ENCODE peak calls at places on chromosome 3, in four cellular contexts. I is coronary artery, J is tibial artery, H is nephron progenitor cell. O is an unnamed sample.

GRCh38 chr3:71132995-71133730 is 450.4 kb downstream of the FOXP1 start:
- DNase-seq in J (no peak), I (no peak), H (peak; percentile 36), O (no peak)

GRCh38 chr3:33900809-33901505 is 102.5 kb downstream of the PDCD6IP start:
- DNase-seq in J (no peak), H (no peak), I (no peak), O (no peak)

GRCh38 chr3:162034368-162034767 is 537.8 kb downstream of the OTOL1 start:
- DNase-seq in J (no peak), H (no peak), I (no peak), O (no peak)

GRCh38 chr3:195925746-195926145 is 17.4 kb upstream of the TNK2 start:
- DNase-seq in I (no peak), J (no peak), H (no peak), O (no peak)

GRCh38 chr3:46693038-46693896 is at the start of gene ALS2CL:
- DNase-seq in I (peak; percentile 89), H (peak; percentile 64), J (peak; percentile 47), O (peak; percentile 27)

GRCh38 chr3:130414457-130414856 is 69.0 kb downstream of the COL6A5 start:
- DNase-seq in I (no peak), H (no peak), J (no peak), O (no peak)

GRCh38 chr3:149534671-149535394 is 60.3 kb downstream of the TM4SF4 start:
- DNase-seq in H (peak; percentile 14), J (no peak), I (no peak), O (no peak)

GRCh38 chr3:190122198-190122771 is 1.6 kb upstream of the P3H2 start:
- DNase-seq in H (no peak), J (no peak), I (no peak), O (no peak)

GRCh38 chr3:11671648-11672100 is 28.0 kb upstream of the VGLL4 start:
- DNase-seq in H (no peak), J (peak; percentile 37), I (no peak), O (no peak)

GRCh38 chr3:134426660-134427181 is 52.5 kb upstream of the AMOTL2 start:
- DNase-seq in J (no peak), H (no peak), I (no peak), O (no peak)

DNA sequence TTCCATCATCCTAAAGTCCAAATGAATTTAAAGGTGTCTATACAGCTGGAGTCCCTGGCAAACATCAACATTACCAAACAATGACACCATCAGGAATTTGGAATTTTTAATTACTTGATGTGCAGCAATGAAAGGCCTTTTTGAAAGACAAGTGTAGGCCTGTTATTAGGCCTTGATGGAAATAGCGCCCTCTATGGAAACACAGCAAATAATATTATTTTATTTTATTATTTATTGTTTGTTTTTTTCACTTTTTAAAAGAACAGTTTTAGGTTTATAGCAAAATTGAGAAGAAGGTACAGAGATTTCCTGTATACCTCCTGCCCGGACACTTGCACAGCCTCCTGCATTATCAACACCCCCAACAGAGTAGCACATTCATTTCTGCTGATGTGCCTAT is 18.1 kb upstream of the OR5AC2 start:
- DNase-seq in I (no peak), H (no peak), J (no peak), O (no peak)
- TF ChIP-seq CTCF in I (no peak), H (peak; percentile 22), J (no peak), O (no peak)

GRCh38 chr3:48561045-48561736 is 2.4 kb downstream of the UCN2 start:
- DNase-seq in J (peak; percentile 59), I (no peak), H (peak; percentile 89), O (peak; percentile 38)
- TF ChIP-seq CTCF in J (peak; percentile 17), I (no peak), H (peak; percentile 40), O (no peak)

DNA sequence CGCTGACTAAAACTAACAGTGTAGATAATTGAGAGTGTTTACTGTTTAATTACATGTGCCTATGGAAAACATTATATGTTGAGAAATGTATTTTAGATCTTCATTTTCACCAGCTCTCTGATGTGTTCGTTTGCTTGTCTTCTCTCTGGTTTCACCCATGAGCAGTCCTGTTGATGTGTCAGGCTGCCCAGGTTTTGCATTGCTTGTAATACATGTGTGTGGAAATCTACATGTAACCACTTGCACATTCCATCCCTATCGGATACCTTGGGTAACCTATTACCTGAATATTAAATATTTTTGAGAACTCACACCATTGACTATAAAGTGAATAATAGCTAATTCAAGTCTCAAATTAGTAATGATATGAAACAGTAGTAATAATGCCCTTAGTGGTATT is 13.1 kb downstream of the PPP4R2 start:
- DNase-seq in J (no peak), H (no peak), I (no peak), O (no peak)
- TF ChIP-seq CTCF in J (no peak), H (no peak), I (no peak), O (no peak)

GRCh38 chr3:81302045-81302444 is 459.4 kb downstream of the GBE1 start:
- DNase-seq in H (peak; percentile 49), I (no peak), J (no peak), O (no peak)
- TF ChIP-seq CTCF in H (peak; percentile 62), I (peak; percentile 50), J (peak; percentile 51), O (no peak)

O was measured in omental fat pad.